ENCODE peak calls at places on chromosomes 11 and 22, in four cellular contexts. P is esophagus squamous epithelium, W is RWPE1, H is cardiac muscle cell. S is an unnamed sample.

GRCh38 chr11:59777104-59777503 is 21.9 kb downstream of the STX3 start:
- DNase-seq in H (no peak), W (no peak), P (no peak), S (no peak)

GRCh38 chr11:11207428-11207827 is 145.6 kb downstream of the CSNK2A3 start:
- DNase-seq in W (no peak), P (no peak), H (no peak), S (no peak)

GRCh38 chr11:102914238-102915043 is 39.7 kb upstream of the MMP12 start:
- DNase-seq in P (no peak), H (peak), W (peak), S (no peak)

GRCh38 chr11:46290598-46291309 is 13.3 kb downstream of the CREB3L1 start:
- DNase-seq in H (peak), W (no peak), P (no peak), S (peak)

GRCh38 chr22:49865156-49865555 is 11.5 kb downstream of the ZBED4 start:
- DNase-seq in W (no peak), H (no peak), P (no peak), S (no peak)

GRCh38 chr11:9219115-9219514 is 46.0 kb downstream of the DENND5A start:
- DNase-seq in W (no peak), P (no peak), H (no peak), S (no peak)

GRCh38 chr22:21775061-21775460 is 39.5 kb upstream of the YPEL1 start:
- DNase-seq in P (no peak), H (no peak), W (no peak), S (no peak)

GRCh38 chr22:32720924-32721323 is 80.6 kb upstream of the TIMP3 start:
- DNase-seq in W (no peak), H (no peak), P (no peak), S (peak)

GRCh38 chr11:1943977-1944376 is 3.2 kb upstream of the MRPL23 start:
- DNase-seq in W (peak), P (no peak), H (no peak), S (no peak)

DNA sequence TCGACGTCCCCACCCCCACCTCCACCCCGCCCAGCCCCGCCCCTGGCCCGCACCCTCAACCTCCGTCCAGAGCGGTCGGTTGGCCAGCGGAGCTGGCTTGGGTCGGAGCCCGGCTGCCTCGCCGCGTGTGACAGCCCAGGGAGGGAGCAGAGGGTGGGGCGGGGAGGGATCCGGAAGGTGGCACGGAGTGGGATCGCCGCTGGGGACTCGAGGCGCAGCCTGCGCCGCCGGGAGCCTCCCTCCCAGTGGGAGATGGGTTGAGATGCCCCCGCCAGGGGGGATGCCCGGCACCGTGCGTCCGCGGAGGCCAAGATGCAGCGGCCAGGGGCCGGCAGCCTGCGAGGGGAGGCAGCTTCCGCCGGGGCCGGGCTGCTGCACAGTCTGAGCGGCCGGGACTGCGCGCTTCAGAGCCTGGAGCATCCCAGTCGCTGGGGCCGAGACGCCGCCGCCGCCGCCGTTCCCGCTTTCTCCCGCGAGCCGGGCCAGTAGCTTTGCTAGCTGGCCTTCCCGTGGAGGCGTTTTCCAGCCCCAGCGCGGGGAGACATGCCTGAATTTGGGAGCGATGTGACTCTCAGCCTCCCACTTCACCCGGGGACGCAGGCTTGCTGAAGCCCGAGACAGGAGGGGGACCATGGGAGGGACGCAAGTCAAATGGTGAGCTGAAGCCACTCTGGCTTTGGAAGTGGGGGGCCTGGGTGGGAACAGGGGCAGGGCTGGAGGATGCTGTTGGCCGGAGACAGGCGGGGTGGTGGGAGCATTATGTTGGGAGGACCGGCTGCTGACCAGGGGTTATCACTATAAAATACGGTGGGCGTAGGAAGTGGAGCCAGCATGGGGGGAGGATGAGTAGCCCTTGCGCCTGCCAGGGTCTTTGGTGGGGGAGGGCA is 40.2 kb downstream of the DIXDC1 start:
- DNase-seq in P (no peak), W (peak), H (peak), S (no peak)
- H3K27ac ChIP-seq in P (peak), W (peak), H (peak), S (no peak)

DNA sequence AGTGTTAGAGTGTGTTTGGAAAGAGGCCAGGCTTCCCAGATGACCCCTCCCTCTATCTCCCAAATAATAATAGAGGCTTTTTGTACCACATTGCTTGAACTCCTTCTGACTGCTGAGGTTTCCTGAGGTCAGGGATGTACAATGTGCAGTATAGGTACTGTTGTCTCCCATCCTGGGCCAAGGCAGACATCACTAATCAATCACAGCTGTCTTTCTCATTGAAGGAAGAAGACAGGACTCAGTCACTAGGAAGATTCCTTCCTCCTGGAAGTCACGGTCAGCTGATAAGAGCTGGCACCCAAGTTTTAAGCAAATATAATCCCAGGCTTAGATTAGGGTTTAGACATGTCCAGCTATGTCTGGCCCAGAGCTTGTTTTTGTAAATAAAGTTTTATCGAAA is 454.9 kb downstream of the MIAT start:
- DNase-seq in P (no peak), W (no peak), H (no peak), S (no peak)
- H3K27ac ChIP-seq in P (no peak), W (no peak), H (no peak), S (no peak)

GRCh38 chr11:68999093-68999747 is 13.8 kb downstream of the MRGPRF start:
- DNase-seq in H (no peak), W (no peak), P (no peak), S (no peak)

GRCh38 chr11:68998390-68998911 is 14.6 kb downstream of the MRGPRF start:
- DNase-seq in W (no peak), P (no peak), H (peak), S (no peak)

GRCh38 chr11:68997124-68997994 is 15.7 kb downstream of the MRGPRF start:
- DNase-seq in P (no peak), W (no peak), H (no peak), S (no peak)

GRCh38 chr11:68996376-68997123 is 15.8 kb upstream of the MRGPRD start:
- DNase-seq in P (no peak), W (no peak), H (no peak), S (no peak)

GRCh38 chr11:68997995-68998348 is 15.1 kb downstream of the MRGPRF start:
- DNase-seq in H (no peak), P (no peak), W (no peak), S (no peak)
- H3K27ac ChIP-seq in H (peak), P (no peak), W (no peak), S (peak)

GRCh38 chr22:35409783-35410662 is 10.1 kb downstream of the MCM5 start:
- DNase-seq in W (no peak), P (no peak), H (no peak), S (no peak)

GRCh38 chr22:35410663-35411034 is 10.7 kb downstream of the MCM5 start:
- DNase-seq in W (no peak), P (no peak), H (no peak), S (no peak)

GRCh38 chr22:35407352-35407751 is 7.4 kb downstream of the MCM5 start:
- DNase-seq in W (no peak), P (no peak), H (no peak), S (no peak)

GRCh38 chr22:35413624-35414023 is 13.7 kb downstream of the MCM5 start:
- DNase-seq in P (no peak), W (no peak), H (no peak), S (no peak)

DNA sequence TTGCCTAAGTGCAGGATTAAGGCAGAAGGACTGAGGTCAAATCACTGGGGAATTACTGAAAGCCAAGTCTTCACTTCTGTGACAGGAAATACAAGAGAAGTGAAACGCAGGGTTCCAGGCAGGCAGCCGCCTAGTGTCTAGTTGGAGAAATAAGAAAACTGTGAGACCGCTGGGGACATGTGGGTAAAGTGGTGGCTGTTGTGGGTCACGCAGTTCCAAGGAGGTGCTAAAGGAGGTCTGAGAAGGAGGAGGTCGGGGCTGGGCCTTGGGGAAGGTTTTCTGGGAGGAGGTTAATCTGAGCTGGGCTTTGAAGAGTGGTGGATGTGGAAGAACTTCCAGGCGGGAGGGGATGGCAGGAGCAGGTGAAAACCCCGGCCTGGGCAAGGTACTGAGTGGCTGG is 11.2 kb downstream of the MCM5 start:
- DNase-seq in H (no peak), P (no peak), W (no peak), S (no peak)
- H3K27ac ChIP-seq in H (no peak), P (no peak), W (peak), S (no peak)

GRCh38 chr11:21056644-21057043 is 387.3 kb downstream of the NELL1 start:
- DNase-seq in W (no peak), H (no peak), P (no peak), S (no peak)
- H3K27ac ChIP-seq in W (no peak), H (no peak), P (no peak), S (no peak)

GRCh38 chr11:20090654-20091374 is 69.5 kb downstream of the DBX1 start:
- DNase-seq in P (no peak), W (no peak), H (no peak), S (no peak)
- H3K27ac ChIP-seq in P (no peak), W (no peak), H (peak), S (no peak)

DNA sequence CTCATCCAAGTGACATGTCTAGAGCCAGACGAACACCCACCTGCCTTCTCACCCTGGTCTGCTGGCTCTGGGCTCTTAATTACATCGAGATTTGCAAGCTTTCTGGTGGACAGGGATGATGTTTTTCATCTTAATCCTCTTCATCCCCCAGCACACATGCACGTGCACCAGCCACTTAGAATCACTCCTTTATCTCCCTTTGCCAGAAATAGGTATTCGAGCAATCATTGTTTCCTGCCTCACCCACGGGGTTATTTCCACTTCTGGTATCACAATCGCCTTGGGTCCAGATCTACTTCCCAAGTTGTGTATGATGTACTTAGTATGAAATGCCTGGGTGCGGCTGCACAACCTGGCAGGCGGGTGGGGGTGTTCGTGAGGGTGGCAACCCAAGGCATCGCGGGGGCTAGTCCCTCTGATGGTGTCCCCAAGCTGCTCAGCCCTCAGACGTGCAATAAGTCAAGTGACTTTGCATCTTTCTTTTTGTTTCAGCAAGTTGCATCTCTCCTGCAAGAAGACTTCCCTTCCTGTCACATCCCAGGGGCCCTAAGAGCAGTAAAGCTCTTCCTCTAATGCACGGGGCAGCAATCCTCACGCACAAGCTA is 475.6 kb downstream of the MIAT start:
- DNase-seq in P (no peak), H (peak), W (no peak), S (no peak)
- H3K27ac ChIP-seq in P (no peak), H (no peak), W (peak), S (no peak)

GRCh38 chr11:32485733-32486132 is 50.4 kb upstream of the WT1 start:
- DNase-seq in W (no peak), H (no peak), P (no peak), S (no peak)
- H3K27ac ChIP-seq in W (no peak), H (no peak), P (no peak), S (no peak)

DNA sequence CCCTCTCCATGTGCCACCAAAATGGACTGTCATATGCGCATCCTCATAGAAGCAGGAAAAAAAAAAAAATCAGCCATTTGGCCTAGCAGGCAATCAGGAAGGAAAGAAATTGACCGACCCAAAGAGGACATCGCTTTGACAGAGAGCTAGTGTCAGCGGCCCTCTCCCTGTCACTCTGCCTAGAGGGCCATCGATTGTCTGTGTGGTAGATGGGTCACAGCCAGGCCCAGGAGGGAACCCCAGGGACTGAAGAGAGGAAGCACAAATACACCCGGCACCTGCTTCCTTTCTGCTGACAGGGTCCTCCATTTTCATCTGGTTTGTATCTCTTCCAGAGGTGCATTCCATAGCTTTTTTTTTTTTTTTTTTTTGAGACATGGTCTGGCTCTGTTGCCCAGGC is 21.8 kb downstream of the VPS37C start:
- DNase-seq in W (no peak), H (no peak), P (no peak), S (no peak)
- H3K27ac ChIP-seq in W (no peak), H (peak), P (no peak), S (no peak)

GRCh38 chr11:111531156-111531555 is 9.4 kb upstream of the LAYN start:
- DNase-seq in W (no peak), P (no peak), H (no peak), S (no peak)

GRCh38 chr11:111528557-111528956 is 12.0 kb upstream of the LAYN start:
- DNase-seq in P (no peak), W (no peak), H (no peak), S (no peak)

GRCh38 chr11:111531687-111532364 is 8.7 kb upstream of the LAYN start:
- DNase-seq in H (no peak), W (peak), P (no peak), S (no peak)

GRCh38 chr11:111532365-111532709 is 8.2 kb upstream of the LAYN start:
- DNase-seq in H (no peak), P (no peak), W (no peak), S (no peak)

DNA sequence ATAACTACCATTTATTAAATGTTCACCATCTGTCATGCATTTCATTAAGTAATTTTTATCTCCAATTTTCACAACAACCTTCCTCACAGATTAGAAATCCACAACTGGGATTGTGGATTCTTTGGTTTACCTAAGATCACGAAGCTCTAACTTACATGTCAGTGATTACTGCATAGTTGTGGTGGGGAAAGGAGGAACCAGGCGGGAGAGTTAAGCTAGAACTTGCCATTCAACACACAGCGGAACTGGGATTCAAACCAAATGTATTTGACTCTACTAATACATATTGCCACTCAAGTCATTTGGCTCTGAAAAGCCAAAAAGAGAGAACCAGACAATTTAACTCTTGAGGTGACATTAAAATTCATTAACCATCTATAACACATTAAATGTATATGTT is 10.4 kb upstream of the LAYN start:
- DNase-seq in P (no peak), W (no peak), H (no peak), S (no peak)
- H3K27ac ChIP-seq in P (no peak), W (no peak), H (no peak), S (no peak)